ENCODE peak calls at places on chromosomes 13 and 19, in ten cellular contexts. One of them, this sample, is unnamed.

GRCh38 chr19:15154002-15154612 is 46.7 kb downstream of the NOTCH3 start:
- DNase-seq in IMR-90: peak
- DNase-seq in tibial nerve: peak
- DNase-seq in activated CD8-positive, alpha-beta memory T cell treated with anti-CD3 and anti-CD28 coated beads for 24 hours: no peak
- DNase-seq in DMS 273 treated with DMSO at 0.1 percent for 48 hours: no peak
- DNase-seq in stimulated activated CD4-positive, alpha-beta T cell treated with anti-CD3 and anti-CD28 coated beads, Interleukin-2, amount 100 ng/mL, for 24 hours: peak
- DNase-seq in head of caudate nucleus: no peak
- DNase-seq in T-helper 17 cell: no peak
- DNase-seq in AG09309: no peak
- DNase-seq in HEK293T: peak
- DNase-seq in this sample: peak

GRCh38 chr13:110914293-110915056 is 394 bp downstream of the ANKRD10 start:
- DNase-seq in IMR-90: peak
- DNase-seq in tibial nerve: peak
- DNase-seq in activated CD8-positive, alpha-beta memory T cell treated with anti-CD3 and anti-CD28 coated beads for 24 hours: peak
- DNase-seq in DMS 273 treated with DMSO at 0.1 percent for 48 hours: peak
- DNase-seq in stimulated activated CD4-positive, alpha-beta T cell treated with anti-CD3 and anti-CD28 coated beads, Interleukin-2, amount 100 ng/mL, for 24 hours: peak
- DNase-seq in head of caudate nucleus: peak
- DNase-seq in T-helper 17 cell: peak
- DNase-seq in AG09309: no peak
- DNase-seq in HEK293T: peak
- DNase-seq in this sample: peak

GRCh38 chr19:41364546-41365391 is 820 bp upstream of the B9D2 start:
- DNase-seq in IMR-90: peak
- DNase-seq in tibial nerve: no peak
- DNase-seq in activated CD8-positive, alpha-beta memory T cell treated with anti-CD3 and anti-CD28 coated beads for 24 hours: no peak
- DNase-seq in DMS 273 treated with DMSO at 0.1 percent for 48 hours: no peak
- DNase-seq in stimulated activated CD4-positive, alpha-beta T cell treated with anti-CD3 and anti-CD28 coated beads, Interleukin-2, amount 100 ng/mL, for 24 hours: no peak
- DNase-seq in head of caudate nucleus: no peak
- DNase-seq in T-helper 17 cell: no peak
- DNase-seq in AG09309: no peak
- DNase-seq in HEK293T: no peak
- DNase-seq in this sample: no peak

GRCh38 chr19:6543866-6544347 is 13.1 kb downstream of the TNFSF9 start:
- DNase-seq in IMR-90: no peak
- DNase-seq in tibial nerve: no peak
- DNase-seq in activated CD8-positive, alpha-beta memory T cell treated with anti-CD3 and anti-CD28 coated beads for 24 hours: no peak
- DNase-seq in DMS 273 treated with DMSO at 0.1 percent for 48 hours: no peak
- DNase-seq in stimulated activated CD4-positive, alpha-beta T cell treated with anti-CD3 and anti-CD28 coated beads, Interleukin-2, amount 100 ng/mL, for 24 hours: no peak
- DNase-seq in head of caudate nucleus: no peak
- DNase-seq in T-helper 17 cell: no peak
- DNase-seq in AG09309: no peak
- DNase-seq in HEK293T: no peak
- DNase-seq in this sample: no peak

GRCh38 chr19:33221641-33222040 is 4.0 kb downstream of the SLC7A10 start:
- DNase-seq in IMR-90: peak
- DNase-seq in tibial nerve: no peak
- DNase-seq in activated CD8-positive, alpha-beta memory T cell treated with anti-CD3 and anti-CD28 coated beads for 24 hours: no peak
- DNase-seq in DMS 273 treated with DMSO at 0.1 percent for 48 hours: no peak
- DNase-seq in stimulated activated CD4-positive, alpha-beta T cell treated with anti-CD3 and anti-CD28 coated beads, Interleukin-2, amount 100 ng/mL, for 24 hours: no peak
- DNase-seq in head of caudate nucleus: no peak
- DNase-seq in T-helper 17 cell: no peak
- DNase-seq in AG09309: no peak
- DNase-seq in HEK293T: no peak
- DNase-seq in this sample: no peak

GRCh38 chr13:23268441-23268840 is 87.7 kb downstream of the SGCG start:
- DNase-seq in IMR-90: no peak
- DNase-seq in tibial nerve: no peak
- DNase-seq in activated CD8-positive, alpha-beta memory T cell treated with anti-CD3 and anti-CD28 coated beads for 24 hours: no peak
- DNase-seq in DMS 273 treated with DMSO at 0.1 percent for 48 hours: no peak
- DNase-seq in stimulated activated CD4-positive, alpha-beta T cell treated with anti-CD3 and anti-CD28 coated beads, Interleukin-2, amount 100 ng/mL, for 24 hours: peak
- DNase-seq in head of caudate nucleus: no peak
- DNase-seq in T-helper 17 cell: no peak
- DNase-seq in AG09309: no peak
- DNase-seq in HEK293T: no peak
- DNase-seq in this sample: no peak

GRCh38 chr13:100089633-100090032 is 740 bp downstream of the PCCA start:
- DNase-seq in IMR-90: peak
- DNase-seq in tibial nerve: no peak
- DNase-seq in activated CD8-positive, alpha-beta memory T cell treated with anti-CD3 and anti-CD28 coated beads for 24 hours: no peak
- DNase-seq in DMS 273 treated with DMSO at 0.1 percent for 48 hours: no peak
- DNase-seq in stimulated activated CD4-positive, alpha-beta T cell treated with anti-CD3 and anti-CD28 coated beads, Interleukin-2, amount 100 ng/mL, for 24 hours: no peak
- DNase-seq in head of caudate nucleus: no peak
- DNase-seq in T-helper 17 cell: no peak
- DNase-seq in AG09309: no peak
- DNase-seq in HEK293T: no peak
- DNase-seq in this sample: no peak

GRCh38 chr19:29798783-29799182 is 13.0 kb upstream of the CCNE1 start:
- DNase-seq in IMR-90: peak
- DNase-seq in tibial nerve: no peak
- DNase-seq in activated CD8-positive, alpha-beta memory T cell treated with anti-CD3 and anti-CD28 coated beads for 24 hours: no peak
- DNase-seq in DMS 273 treated with DMSO at 0.1 percent for 48 hours: no peak
- DNase-seq in stimulated activated CD4-positive, alpha-beta T cell treated with anti-CD3 and anti-CD28 coated beads, Interleukin-2, amount 100 ng/mL, for 24 hours: no peak
- DNase-seq in head of caudate nucleus: no peak
- DNase-seq in T-helper 17 cell: no peak
- DNase-seq in AG09309: no peak
- DNase-seq in HEK293T: no peak
- DNase-seq in this sample: no peak

GRCh38 chr19:33300016-33300981 is 2.0 kb downstream of the CEBPA start:
- DNase-seq in IMR-90: no peak
- DNase-seq in tibial nerve: no peak
- DNase-seq in activated CD8-positive, alpha-beta memory T cell treated with anti-CD3 and anti-CD28 coated beads for 24 hours: peak
- DNase-seq in DMS 273 treated with DMSO at 0.1 percent for 48 hours: no peak
- DNase-seq in stimulated activated CD4-positive, alpha-beta T cell treated with anti-CD3 and anti-CD28 coated beads, Interleukin-2, amount 100 ng/mL, for 24 hours: no peak
- DNase-seq in head of caudate nucleus: no peak
- DNase-seq in T-helper 17 cell: no peak
- DNase-seq in AG09309: no peak
- DNase-seq in HEK293T: no peak
- DNase-seq in this sample: no peak

GRCh38 chr13:108227651-108228272 is 9.6 kb downstream of the ABHD13 start:
- DNase-seq in IMR-90: peak
- DNase-seq in tibial nerve: peak
- DNase-seq in activated CD8-positive, alpha-beta memory T cell treated with anti-CD3 and anti-CD28 coated beads for 24 hours: no peak
- DNase-seq in DMS 273 treated with DMSO at 0.1 percent for 48 hours: no peak
- DNase-seq in stimulated activated CD4-positive, alpha-beta T cell treated with anti-CD3 and anti-CD28 coated beads, Interleukin-2, amount 100 ng/mL, for 24 hours: no peak
- DNase-seq in head of caudate nucleus: no peak
- DNase-seq in T-helper 17 cell: no peak
- DNase-seq in AG09309: no peak
- DNase-seq in HEK293T: no peak
- DNase-seq in this sample: no peak

GRCh38 chr13:109816112-109816978 is 30.0 kb upstream of the IRS2 start:
- DNase-seq in IMR-90: no peak
- DNase-seq in tibial nerve: no peak
- DNase-seq in activated CD8-positive, alpha-beta memory T cell treated with anti-CD3 and anti-CD28 coated beads for 24 hours: no peak
- DNase-seq in DMS 273 treated with DMSO at 0.1 percent for 48 hours: no peak
- DNase-seq in stimulated activated CD4-positive, alpha-beta T cell treated with anti-CD3 and anti-CD28 coated beads, Interleukin-2, amount 100 ng/mL, for 24 hours: no peak
- DNase-seq in head of caudate nucleus: no peak
- DNase-seq in T-helper 17 cell: no peak
- DNase-seq in AG09309: no peak
- DNase-seq in HEK293T: no peak
- DNase-seq in this sample: no peak

GRCh38 chr13:52842440-52842839 is 6.0 kb downstream of the PCDH8 start:
- DNase-seq in IMR-90: no peak
- DNase-seq in tibial nerve: no peak
- DNase-seq in activated CD8-positive, alpha-beta memory T cell treated with anti-CD3 and anti-CD28 coated beads for 24 hours: no peak
- DNase-seq in DMS 273 treated with DMSO at 0.1 percent for 48 hours: no peak
- DNase-seq in stimulated activated CD4-positive, alpha-beta T cell treated with anti-CD3 and anti-CD28 coated beads, Interleukin-2, amount 100 ng/mL, for 24 hours: no peak
- DNase-seq in head of caudate nucleus: no peak
- DNase-seq in T-helper 17 cell: no peak
- DNase-seq in AG09309: no peak
- DNase-seq in HEK293T: no peak
- DNase-seq in this sample: no peak

GRCh38 chr13:68304287-68304893 is 1074.3 kb upstream of the PCDH9 start:
- DNase-seq in IMR-90: no peak
- DNase-seq in tibial nerve: no peak
- DNase-seq in activated CD8-positive, alpha-beta memory T cell treated with anti-CD3 and anti-CD28 coated beads for 24 hours: no peak
- DNase-seq in DMS 273 treated with DMSO at 0.1 percent for 48 hours: no peak
- DNase-seq in stimulated activated CD4-positive, alpha-beta T cell treated with anti-CD3 and anti-CD28 coated beads, Interleukin-2, amount 100 ng/mL, for 24 hours: no peak
- DNase-seq in head of caudate nucleus: no peak
- DNase-seq in T-helper 17 cell: no peak
- DNase-seq in AG09309: no peak
- DNase-seq in HEK293T: peak
- DNase-seq in this sample: peak

GRCh38 chr13:111860161-111860560 is 206.8 kb upstream of the SOX1 start:
- DNase-seq in IMR-90: no peak
- DNase-seq in tibial nerve: no peak
- DNase-seq in activated CD8-positive, alpha-beta memory T cell treated with anti-CD3 and anti-CD28 coated beads for 24 hours: no peak
- DNase-seq in DMS 273 treated with DMSO at 0.1 percent for 48 hours: no peak
- DNase-seq in stimulated activated CD4-positive, alpha-beta T cell treated with anti-CD3 and anti-CD28 coated beads, Interleukin-2, amount 100 ng/mL, for 24 hours: no peak
- DNase-seq in head of caudate nucleus: no peak
- DNase-seq in T-helper 17 cell: no peak
- DNase-seq in AG09309: no peak
- DNase-seq in HEK293T: no peak
- DNase-seq in this sample: no peak

GRCh38 chr19:7292352-7292949 is 1.8 kb downstream of the INSR start:
- DNase-seq in IMR-90: no peak
- DNase-seq in tibial nerve: no peak
- DNase-seq in activated CD8-positive, alpha-beta memory T cell treated with anti-CD3 and anti-CD28 coated beads for 24 hours: no peak
- DNase-seq in DMS 273 treated with DMSO at 0.1 percent for 48 hours: no peak
- DNase-seq in stimulated activated CD4-positive, alpha-beta T cell treated with anti-CD3 and anti-CD28 coated beads, Interleukin-2, amount 100 ng/mL, for 24 hours: peak
- DNase-seq in head of caudate nucleus: no peak
- DNase-seq in T-helper 17 cell: no peak
- DNase-seq in AG09309: no peak
- DNase-seq in HEK293T: no peak
- DNase-seq in this sample: no peak

GRCh38 chr13:92938481-92939020 is 288.1 kb upstream of the GPC6 start:
- DNase-seq in IMR-90: no peak
- DNase-seq in tibial nerve: no peak
- DNase-seq in activated CD8-positive, alpha-beta memory T cell treated with anti-CD3 and anti-CD28 coated beads for 24 hours: no peak
- DNase-seq in DMS 273 treated with DMSO at 0.1 percent for 48 hours: no peak
- DNase-seq in stimulated activated CD4-positive, alpha-beta T cell treated with anti-CD3 and anti-CD28 coated beads, Interleukin-2, amount 100 ng/mL, for 24 hours: no peak
- DNase-seq in head of caudate nucleus: no peak
- DNase-seq in T-helper 17 cell: no peak
- DNase-seq in AG09309: no peak
- DNase-seq in HEK293T: no peak
- DNase-seq in this sample: no peak

GRCh38 chr13:35882722-35883497 is 248.3 kb downstream of the DCLK1 start:
- DNase-seq in IMR-90: peak
- DNase-seq in tibial nerve: no peak
- DNase-seq in activated CD8-positive, alpha-beta memory T cell treated with anti-CD3 and anti-CD28 coated beads for 24 hours: no peak
- DNase-seq in DMS 273 treated with DMSO at 0.1 percent for 48 hours: no peak
- DNase-seq in stimulated activated CD4-positive, alpha-beta T cell treated with anti-CD3 and anti-CD28 coated beads, Interleukin-2, amount 100 ng/mL, for 24 hours: no peak
- DNase-seq in head of caudate nucleus: no peak
- DNase-seq in T-helper 17 cell: no peak
- DNase-seq in AG09309: no peak
- DNase-seq in HEK293T: no peak
- DNase-seq in this sample: no peak

GRCh38 chr19:35458821-35459391 is 10.8 kb downstream of the FFAR2 start:
- DNase-seq in IMR-90: no peak
- DNase-seq in tibial nerve: no peak
- DNase-seq in activated CD8-positive, alpha-beta memory T cell treated with anti-CD3 and anti-CD28 coated beads for 24 hours: no peak
- DNase-seq in DMS 273 treated with DMSO at 0.1 percent for 48 hours: peak
- DNase-seq in stimulated activated CD4-positive, alpha-beta T cell treated with anti-CD3 and anti-CD28 coated beads, Interleukin-2, amount 100 ng/mL, for 24 hours: no peak
- DNase-seq in head of caudate nucleus: no peak
- DNase-seq in T-helper 17 cell: no peak
- DNase-seq in AG09309: no peak
- DNase-seq in HEK293T: no peak
- DNase-seq in this sample: peak

GRCh38 chr13:19056984-19057490 is 124.6 kb downstream of the TUBA3C start:
- DNase-seq in IMR-90: no peak
- DNase-seq in tibial nerve: no peak
- DNase-seq in activated CD8-positive, alpha-beta memory T cell treated with anti-CD3 and anti-CD28 coated beads for 24 hours: no peak
- DNase-seq in DMS 273 treated with DMSO at 0.1 percent for 48 hours: no peak
- DNase-seq in stimulated activated CD4-positive, alpha-beta T cell treated with anti-CD3 and anti-CD28 coated beads, Interleukin-2, amount 100 ng/mL, for 24 hours: no peak
- DNase-seq in head of caudate nucleus: no peak
- DNase-seq in T-helper 17 cell: no peak
- DNase-seq in AG09309: no peak
- DNase-seq in HEK293T: no peak
- DNase-seq in this sample: no peak

GRCh38 chr13:30873519-30873918 is 32.6 kb upstream of the MEDAG start:
- DNase-seq in IMR-90: peak
- DNase-seq in tibial nerve: no peak
- DNase-seq in activated CD8-positive, alpha-beta memory T cell treated with anti-CD3 and anti-CD28 coated beads for 24 hours: no peak
- DNase-seq in DMS 273 treated with DMSO at 0.1 percent for 48 hours: no peak
- DNase-seq in stimulated activated CD4-positive, alpha-beta T cell treated with anti-CD3 and anti-CD28 coated beads, Interleukin-2, amount 100 ng/mL, for 24 hours: no peak
- DNase-seq in head of caudate nucleus: no peak
- DNase-seq in T-helper 17 cell: no peak
- DNase-seq in AG09309: no peak
- DNase-seq in HEK293T: no peak
- DNase-seq in this sample: no peak

GRCh38 chr13:36848228-36848982 is 29.4 kb downstream of the RFXAP start:
- DNase-seq in IMR-90: peak
- DNase-seq in tibial nerve: no peak
- DNase-seq in activated CD8-positive, alpha-beta memory T cell treated with anti-CD3 and anti-CD28 coated beads for 24 hours: no peak
- DNase-seq in DMS 273 treated with DMSO at 0.1 percent for 48 hours: no peak
- DNase-seq in stimulated activated CD4-positive, alpha-beta T cell treated with anti-CD3 and anti-CD28 coated beads, Interleukin-2, amount 100 ng/mL, for 24 hours: no peak
- DNase-seq in head of caudate nucleus: no peak
- DNase-seq in T-helper 17 cell: no peak
- DNase-seq in AG09309: no peak
- DNase-seq in HEK293T: no peak
- DNase-seq in this sample: no peak

GRCh38 chr19:38597075-38597474 is 20.7 kb downstream of the MAP4K1 start:
- DNase-seq in IMR-90: no peak
- DNase-seq in tibial nerve: no peak
- DNase-seq in activated CD8-positive, alpha-beta memory T cell treated with anti-CD3 and anti-CD28 coated beads for 24 hours: no peak
- DNase-seq in DMS 273 treated with DMSO at 0.1 percent for 48 hours: no peak
- DNase-seq in stimulated activated CD4-positive, alpha-beta T cell treated with anti-CD3 and anti-CD28 coated beads, Interleukin-2, amount 100 ng/mL, for 24 hours: peak
- DNase-seq in head of caudate nucleus: no peak
- DNase-seq in T-helper 17 cell: no peak
- DNase-seq in AG09309: no peak
- DNase-seq in HEK293T: no peak
- DNase-seq in this sample: no peak

GRCh38 chr13:95301947-95302386 is 716 bp upstream of the ABCC4 start:
- DNase-seq in IMR-90: no peak
- DNase-seq in tibial nerve: peak
- DNase-seq in activated CD8-positive, alpha-beta memory T cell treated with anti-CD3 and anti-CD28 coated beads for 24 hours: no peak
- DNase-seq in DMS 273 treated with DMSO at 0.1 percent for 48 hours: peak
- DNase-seq in stimulated activated CD4-positive, alpha-beta T cell treated with anti-CD3 and anti-CD28 coated beads, Interleukin-2, amount 100 ng/mL, for 24 hours: no peak
- DNase-seq in head of caudate nucleus: no peak
- DNase-seq in T-helper 17 cell: no peak
- DNase-seq in AG09309: no peak
- DNase-seq in HEK293T: peak
- DNase-seq in this sample: no peak

GRCh38 chr19:51739466-51740213 is 12.0 kb downstream of the FPR1 start:
- DNase-seq in IMR-90: no peak
- DNase-seq in tibial nerve: no peak
- DNase-seq in activated CD8-positive, alpha-beta memory T cell treated with anti-CD3 and anti-CD28 coated beads for 24 hours: no peak
- DNase-seq in DMS 273 treated with DMSO at 0.1 percent for 48 hours: no peak
- DNase-seq in stimulated activated CD4-positive, alpha-beta T cell treated with anti-CD3 and anti-CD28 coated beads, Interleukin-2, amount 100 ng/mL, for 24 hours: no peak
- DNase-seq in head of caudate nucleus: no peak
- DNase-seq in T-helper 17 cell: no peak
- DNase-seq in AG09309: no peak
- DNase-seq in HEK293T: no peak
- DNase-seq in this sample: no peak

GRCh38 chr13:41452462-41452861 is 4.9 kb upstream of the RGCC start:
- DNase-seq in IMR-90: no peak
- DNase-seq in tibial nerve: no peak
- DNase-seq in activated CD8-positive, alpha-beta memory T cell treated with anti-CD3 and anti-CD28 coated beads for 24 hours: no peak
- DNase-seq in DMS 273 treated with DMSO at 0.1 percent for 48 hours: no peak
- DNase-seq in stimulated activated CD4-positive, alpha-beta T cell treated with anti-CD3 and anti-CD28 coated beads, Interleukin-2, amount 100 ng/mL, for 24 hours: no peak
- DNase-seq in head of caudate nucleus: no peak
- DNase-seq in T-helper 17 cell: no peak
- DNase-seq in AG09309: no peak
- DNase-seq in HEK293T: no peak
- DNase-seq in this sample: no peak

GRCh38 chr13:112759834-112760233 is 70.0 kb downstream of the ATP11A start:
- DNase-seq in IMR-90: no peak
- DNase-seq in tibial nerve: no peak
- DNase-seq in activated CD8-positive, alpha-beta memory T cell treated with anti-CD3 and anti-CD28 coated beads for 24 hours: no peak
- DNase-seq in DMS 273 treated with DMSO at 0.1 percent for 48 hours: no peak
- DNase-seq in stimulated activated CD4-positive, alpha-beta T cell treated with anti-CD3 and anti-CD28 coated beads, Interleukin-2, amount 100 ng/mL, for 24 hours: no peak
- DNase-seq in head of caudate nucleus: no peak
- DNase-seq in T-helper 17 cell: no peak
- DNase-seq in AG09309: no peak
- DNase-seq in HEK293T: no peak
- DNase-seq in this sample: no peak

GRCh38 chr13:25679936-25680335 is 308.2 kb downstream of the ATP8A2 start:
- DNase-seq in IMR-90: no peak
- DNase-seq in tibial nerve: no peak
- DNase-seq in activated CD8-positive, alpha-beta memory T cell treated with anti-CD3 and anti-CD28 coated beads for 24 hours: no peak
- DNase-seq in DMS 273 treated with DMSO at 0.1 percent for 48 hours: no peak
- DNase-seq in stimulated activated CD4-positive, alpha-beta T cell treated with anti-CD3 and anti-CD28 coated beads, Interleukin-2, amount 100 ng/mL, for 24 hours: no peak
- DNase-seq in head of caudate nucleus: no peak
- DNase-seq in T-helper 17 cell: no peak
- DNase-seq in AG09309: no peak
- DNase-seq in HEK293T: no peak
- DNase-seq in this sample: no peak

GRCh38 chr19:13692096-13692495 is 72.2 kb upstream of the MRI1 start:
- DNase-seq in IMR-90: peak
- DNase-seq in tibial nerve: no peak
- DNase-seq in activated CD8-positive, alpha-beta memory T cell treated with anti-CD3 and anti-CD28 coated beads for 24 hours: no peak
- DNase-seq in DMS 273 treated with DMSO at 0.1 percent for 48 hours: no peak
- DNase-seq in stimulated activated CD4-positive, alpha-beta T cell treated with anti-CD3 and anti-CD28 coated beads, Interleukin-2, amount 100 ng/mL, for 24 hours: no peak
- DNase-seq in head of caudate nucleus: peak
- DNase-seq in T-helper 17 cell: no peak
- DNase-seq in AG09309: peak
- DNase-seq in HEK293T: no peak
- DNase-seq in this sample: no peak